ENCODE peak calls at places on chromosomes 7 and 10, in six cellular contexts. One of them, this sample, is unnamed.

GRCh38 chr7:46290374-46291061 is 369.4 kb upstream of the IGFBP3 start:
- DNase-seq in GM20000: no peak
- DNase-seq in GM12878: peak; percentile 4
- DNase-seq in MCF 10A: peak; percentile 1
- DNase-seq in uterus: no peak
- DNase-seq in WERI-Rb-1: no peak
- DNase-seq in this sample: no peak

GRCh38 chr7:73528204-73528603 is 6.1 kb upstream of the BAZ1B start:
- DNase-seq in GM20000: no peak
- DNase-seq in GM12878: no peak
- DNase-seq in MCF 10A: no peak
- DNase-seq in uterus: no peak
- DNase-seq in WERI-Rb-1: no peak
- DNase-seq in this sample: no peak

GRCh38 chr7:149226840-149227494 is 12.5 kb upstream of the ZNF212 start:
- DNase-seq in GM20000: no peak
- DNase-seq in GM12878: no peak
- DNase-seq in MCF 10A: peak; percentile 27
- DNase-seq in uterus: no peak
- DNase-seq in WERI-Rb-1: no peak
- DNase-seq in this sample: no peak

GRCh38 chr10:62506371-62506770 is 132.2 kb downstream of the ZNF365 start:
- DNase-seq in GM20000: no peak
- DNase-seq in GM12878: no peak
- DNase-seq in MCF 10A: no peak
- DNase-seq in uterus: no peak
- DNase-seq in WERI-Rb-1: no peak
- DNase-seq in this sample: no peak

GRCh38 chr10:44008270-44008916 is 359.7 kb upstream of the ZNF32 start:
- DNase-seq in GM20000: peak; percentile 60
- DNase-seq in GM12878: peak; percentile 65
- DNase-seq in MCF 10A: peak; percentile 19
- DNase-seq in uterus: no peak
- DNase-seq in WERI-Rb-1: no peak
- DNase-seq in this sample: no peak

GRCh38 chr10:72058989-72059842 is 29.1 kb downstream of the SPOCK2 start:
- DNase-seq in GM20000: no peak
- DNase-seq in GM12878: no peak
- DNase-seq in MCF 10A: no peak
- DNase-seq in uterus: no peak
- DNase-seq in WERI-Rb-1: no peak
- DNase-seq in this sample: no peak

GRCh38 chr10:102546606-102547310 is 43.0 kb downstream of the SUFU start:
- DNase-seq in GM20000: no peak
- DNase-seq in GM12878: no peak
- DNase-seq in MCF 10A: no peak
- DNase-seq in uterus: peak; percentile 18
- DNase-seq in WERI-Rb-1: no peak
- DNase-seq in this sample: no peak

GRCh38 chr7:158838238-158838637 is 8.9 kb upstream of the ESYT2 start:
- DNase-seq in GM20000: no peak
- DNase-seq in GM12878: no peak
- DNase-seq in MCF 10A: no peak
- DNase-seq in uterus: no peak
- DNase-seq in WERI-Rb-1: no peak
- DNase-seq in this sample: no peak

GRCh38 chr7:52668435-52668834 is 367.0 kb upstream of the POM121L12 start:
- DNase-seq in GM20000: no peak
- DNase-seq in GM12878: no peak
- DNase-seq in MCF 10A: no peak
- DNase-seq in uterus: no peak
- DNase-seq in WERI-Rb-1: no peak
- DNase-seq in this sample: no peak

GRCh38 chr7:135758531-135758932 is 9.9 kb upstream of the FAM180A start:
- DNase-seq in GM20000: no peak
- DNase-seq in GM12878: no peak
- DNase-seq in MCF 10A: peak; percentile 41
- DNase-seq in uterus: no peak
- DNase-seq in WERI-Rb-1: no peak
- DNase-seq in this sample: no peak

GRCh38 chr10:4481192-4481591 is 344.8 kb upstream of the AKR1E2 start:
- DNase-seq in GM20000: no peak
- DNase-seq in GM12878: no peak
- DNase-seq in MCF 10A: no peak
- DNase-seq in uterus: no peak
- DNase-seq in WERI-Rb-1: no peak
- DNase-seq in this sample: no peak

GRCh38 chr7:18610331-18610948 is 114.9 kb downstream of the HDAC9 start:
- DNase-seq in GM20000: peak; percentile 7
- DNase-seq in GM12878: no peak
- DNase-seq in MCF 10A: peak; percentile 48
- DNase-seq in uterus: no peak
- DNase-seq in WERI-Rb-1: peak; percentile 31
- DNase-seq in this sample: peak; percentile 47

GRCh38 chr7:44712012-44712411 is 36.6 kb upstream of the ZMIZ2 start:
- DNase-seq in GM20000: peak; percentile 3
- DNase-seq in GM12878: no peak
- DNase-seq in MCF 10A: no peak
- DNase-seq in uterus: no peak
- DNase-seq in WERI-Rb-1: no peak
- DNase-seq in this sample: no peak

GRCh38 chr10:79149662-79150443 is 81.1 kb downstream of the ZMIZ1 start:
- DNase-seq in GM20000: peak; percentile 86
- DNase-seq in GM12878: no peak
- DNase-seq in MCF 10A: peak; percentile 97
- DNase-seq in uterus: peak; percentile 82
- DNase-seq in WERI-Rb-1: peak; percentile 54
- DNase-seq in this sample: no peak

GRCh38 chr10:21293518-21294356 is 231.7 kb downstream of the SKIDA1 start:
- DNase-seq in GM20000: no peak
- DNase-seq in GM12878: no peak
- DNase-seq in MCF 10A: no peak
- DNase-seq in uterus: no peak
- DNase-seq in WERI-Rb-1: no peak
- DNase-seq in this sample: no peak

GRCh38 chr7:11749629-11750028 is 82.4 kb downstream of the THSD7A start:
- DNase-seq in GM20000: no peak
- DNase-seq in GM12878: no peak
- DNase-seq in MCF 10A: no peak
- DNase-seq in uterus: no peak
- DNase-seq in WERI-Rb-1: no peak
- DNase-seq in this sample: no peak

GRCh38 chr7:55148992-55149391 is 130.2 kb downstream of the EGFR start:
- DNase-seq in GM20000: no peak
- DNase-seq in GM12878: no peak
- DNase-seq in MCF 10A: no peak
- DNase-seq in uterus: no peak
- DNase-seq in WERI-Rb-1: no peak
- DNase-seq in this sample: no peak

DNA sequence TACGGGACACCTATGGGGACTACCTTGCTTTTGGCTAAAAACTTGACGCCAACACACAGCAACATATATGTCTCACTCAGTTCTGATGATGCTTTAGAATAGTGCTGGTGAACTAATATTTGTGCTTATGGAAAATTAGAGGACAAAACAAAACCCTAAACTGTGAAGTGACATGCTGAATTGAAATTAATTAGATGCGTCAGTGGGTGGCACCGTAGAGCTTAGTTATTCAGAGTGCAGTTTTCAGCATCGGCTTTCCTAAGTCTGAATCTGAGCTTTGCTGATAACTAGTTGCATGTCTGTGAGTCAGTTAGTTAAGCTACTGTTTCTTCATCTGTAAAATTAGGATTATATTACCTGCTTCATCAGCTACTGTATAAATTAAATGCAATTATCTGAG is 245.0 kb upstream of the SORCS1 start:
- DNase-seq in GM20000: peak; percentile 8
- DNase-seq in GM12878: no peak
- DNase-seq in MCF 10A: peak; percentile 63
- DNase-seq in uterus: no peak
- DNase-seq in WERI-Rb-1: peak; percentile 22
- DNase-seq in this sample: peak; percentile 9
- TF ChIP-seq CTCF in GM20000: peak; percentile 31
- TF ChIP-seq CTCF in GM12878: peak; percentile 47
- TF ChIP-seq CTCF in MCF 10A: peak; percentile 55
- TF ChIP-seq CTCF in uterus: no peak
- TF ChIP-seq CTCF in WERI-Rb-1: peak; percentile 40
- TF ChIP-seq CTCF in this sample: no peak

GRCh38 chr10:69377936-69378335 is 38.8 kb downstream of the TACR2 start:
- DNase-seq in GM20000: no peak
- DNase-seq in GM12878: no peak
- DNase-seq in MCF 10A: no peak
- DNase-seq in uterus: no peak
- DNase-seq in WERI-Rb-1: no peak
- DNase-seq in this sample: peak; percentile 55

GRCh38 chr10:69382382-69383117 is 34.2 kb downstream of the TACR2 start:
- DNase-seq in GM20000: no peak
- DNase-seq in GM12878: no peak
- DNase-seq in MCF 10A: no peak
- DNase-seq in uterus: peak; percentile 73
- DNase-seq in WERI-Rb-1: no peak
- DNase-seq in this sample: no peak

GRCh38 chr10:69376662-69377061 is 40.1 kb downstream of the TACR2 start:
- DNase-seq in GM20000: no peak
- DNase-seq in GM12878: no peak
- DNase-seq in MCF 10A: no peak
- DNase-seq in uterus: no peak
- DNase-seq in WERI-Rb-1: no peak
- DNase-seq in this sample: no peak

GRCh38 chr10:69377191-69377590 is 39.5 kb downstream of the TACR2 start:
- DNase-seq in GM20000: no peak
- DNase-seq in GM12878: no peak
- DNase-seq in MCF 10A: no peak
- DNase-seq in uterus: no peak
- DNase-seq in WERI-Rb-1: no peak
- DNase-seq in this sample: peak; percentile 37

DNA sequence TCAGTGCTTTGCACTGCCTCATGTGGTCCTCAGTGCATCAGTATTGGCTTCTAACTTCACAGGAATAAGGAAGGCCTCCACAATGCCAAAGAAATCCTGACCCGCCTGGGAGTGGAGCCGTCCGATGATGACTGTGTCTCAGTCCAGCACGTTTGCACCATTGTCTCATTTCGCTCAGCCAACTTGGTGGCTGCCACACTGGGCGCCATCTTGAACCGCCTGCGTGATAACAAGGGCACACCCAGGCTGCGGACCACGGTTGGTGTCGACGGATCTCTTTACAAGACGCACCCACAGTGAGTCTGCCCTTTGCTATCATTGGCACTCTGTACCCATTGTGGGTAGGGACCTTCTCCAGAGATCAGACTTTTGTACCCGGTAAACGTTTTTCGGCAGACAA is 36.9 kb downstream of the TACR2 start:
- DNase-seq in GM20000: no peak
- DNase-seq in GM12878: no peak
- DNase-seq in MCF 10A: no peak
- DNase-seq in uterus: no peak
- DNase-seq in WERI-Rb-1: no peak
- DNase-seq in this sample: no peak
- TF ChIP-seq CTCF in GM20000: no peak
- TF ChIP-seq CTCF in GM12878: no peak
- TF ChIP-seq CTCF in MCF 10A: no peak
- TF ChIP-seq CTCF in uterus: no peak
- TF ChIP-seq CTCF in WERI-Rb-1: no peak
- TF ChIP-seq CTCF in this sample: no peak

DNA sequence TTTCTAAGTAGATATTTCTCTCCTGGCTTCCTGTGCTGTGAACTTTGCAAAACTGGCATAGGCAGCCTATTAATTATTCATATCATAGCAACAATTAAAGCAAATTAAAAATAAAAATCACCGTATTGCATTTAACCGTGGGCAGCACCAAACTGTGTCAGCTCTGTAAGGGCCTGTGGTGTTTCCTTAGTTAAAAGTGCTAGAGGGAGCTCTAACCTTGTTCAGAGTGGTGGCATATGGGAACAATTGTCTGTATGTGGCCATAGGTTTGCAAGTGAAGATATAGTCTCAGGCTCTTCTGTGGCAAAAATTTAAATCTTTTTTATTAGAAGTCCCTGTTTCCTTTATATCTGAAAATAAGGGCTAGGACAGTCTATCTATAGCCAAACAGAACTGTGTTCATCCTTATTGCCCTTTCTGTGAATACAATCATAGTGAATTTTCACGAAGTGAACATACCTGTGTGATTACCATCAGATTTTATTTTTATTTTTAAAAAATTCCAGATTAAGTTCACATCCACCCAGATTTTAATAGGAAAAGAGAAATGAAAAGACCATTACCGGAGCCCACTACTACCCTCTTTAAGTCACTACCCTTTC is 92.6 kb downstream of the POLL start:
- DNase-seq in GM20000: peak; percentile 16
- DNase-seq in GM12878: no peak
- DNase-seq in MCF 10A: peak; percentile 14
- DNase-seq in uterus: no peak
- DNase-seq in WERI-Rb-1: peak; percentile 19
- DNase-seq in this sample: no peak
- TF ChIP-seq CTCF in GM20000: peak; percentile 22
- TF ChIP-seq CTCF in GM12878: peak; percentile 40
- TF ChIP-seq CTCF in MCF 10A: peak; percentile 22
- TF ChIP-seq CTCF in uterus: no peak
- TF ChIP-seq CTCF in WERI-Rb-1: peak; percentile 56
- TF ChIP-seq CTCF in this sample: no peak

GRCh38 chr10:97533888-97534287 is 35.2 kb downstream of the UBTD1 start:
- DNase-seq in GM20000: no peak
- DNase-seq in GM12878: no peak
- DNase-seq in MCF 10A: no peak
- DNase-seq in uterus: no peak
- DNase-seq in WERI-Rb-1: no peak
- DNase-seq in this sample: no peak

GRCh38 chr10:97532935-97533671 is 34.4 kb downstream of the UBTD1 start:
- DNase-seq in GM20000: no peak
- DNase-seq in GM12878: no peak
- DNase-seq in MCF 10A: no peak
- DNase-seq in uterus: no peak
- DNase-seq in WERI-Rb-1: peak; percentile 49
- DNase-seq in this sample: peak; percentile 31

GRCh38 chr10:97529685-97530465 is 31.2 kb downstream of the UBTD1 start:
- DNase-seq in GM20000: no peak
- DNase-seq in GM12878: no peak
- DNase-seq in MCF 10A: no peak
- DNase-seq in uterus: no peak
- DNase-seq in WERI-Rb-1: no peak
- DNase-seq in this sample: no peak

GRCh38 chr10:97534746-97535367 is 36.1 kb downstream of the UBTD1 start:
- DNase-seq in GM20000: peak; percentile 78
- DNase-seq in GM12878: no peak
- DNase-seq in MCF 10A: peak; percentile 71
- DNase-seq in uterus: no peak
- DNase-seq in WERI-Rb-1: peak; percentile 57
- DNase-seq in this sample: peak; percentile 51

DNA sequence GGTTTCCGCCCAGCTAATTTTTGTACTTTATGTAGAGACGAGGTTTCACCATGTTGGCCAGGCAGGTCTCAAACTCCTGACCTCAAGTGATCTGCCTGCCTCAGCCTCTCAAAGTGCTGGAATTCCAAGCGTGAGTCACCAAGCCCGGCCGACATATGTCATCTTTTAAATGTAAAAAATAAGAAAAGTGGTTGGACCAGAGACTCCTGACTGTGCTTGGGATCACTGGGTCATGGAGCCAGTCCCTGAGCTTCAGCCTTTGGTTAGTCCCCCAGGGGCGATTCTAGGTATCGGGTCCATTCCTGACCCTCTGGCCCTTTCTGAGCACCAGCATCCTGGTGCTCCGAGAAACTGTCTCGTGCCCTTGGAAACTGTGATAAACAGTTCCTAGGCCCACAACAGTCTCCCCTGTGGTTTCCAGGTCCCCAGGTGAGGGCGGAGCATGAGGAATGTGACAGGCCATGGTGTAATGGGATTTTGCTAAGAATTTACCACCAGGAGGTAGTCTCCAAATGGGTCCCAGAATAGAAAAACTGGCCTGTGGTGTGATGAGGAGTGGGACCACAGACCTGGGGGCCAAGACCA is 32.8 kb downstream of the UBTD1 start:
- DNase-seq in GM20000: no peak
- DNase-seq in GM12878: no peak
- DNase-seq in MCF 10A: no peak
- DNase-seq in uterus: no peak
- DNase-seq in WERI-Rb-1: no peak
- DNase-seq in this sample: no peak
- TF ChIP-seq CTCF in GM20000: no peak
- TF ChIP-seq CTCF in GM12878: no peak
- TF ChIP-seq CTCF in MCF 10A: no peak
- TF ChIP-seq CTCF in uterus: no peak
- TF ChIP-seq CTCF in WERI-Rb-1: no peak
- TF ChIP-seq CTCF in this sample: no peak

This sample was measured in endothelial cell.